ENCODE peak calls at places on chromosomes 11 and 22, in ten cellular contexts. P is right lobe of liver; M is HFFc6; Q is esophagus squamous epithelium; R is GM13976; X is IMR-90; I is stimulated activated naive CD8-positive, alpha-beta T cell treated with anti-CD3 and anti-CD28 coated beads, Interleukin-15, Interleukin-2, amounts not matched to agents 100 U/mL and 50 U/mL, for 24 hours; L is Panc1; K is epithelial cell of prostate; V is NCI-H748 treated with DMSO at 0.1 percent for 48 hours. A is an unnamed sample.

GRCh38 chr22:25048659-25049657 is 96.4 kb downstream of the KIAA1671 start:
- DNase-seq in P (peak), M (no peak), Q (no peak), R (peak), X (peak), I (peak), L (peak), K (no peak), V (peak), A (peak)

GRCh38 chr11:73236205-73236765 is 18.2 kb downstream of the P2RY2 start:
- DNase-seq in P (peak), M (no peak), Q (no peak), R (no peak), X (no peak), I (no peak), L (no peak), K (no peak), V (no peak), A (no peak)

GRCh38 chr22:35509451-35509850 is 31.2 kb upstream of the RASD2 start:
- DNase-seq in P (no peak), M (no peak), Q (no peak), R (no peak), X (no peak), I (no peak), L (no peak), K (no peak), V (no peak), A (no peak)

GRCh38 chr22:36921309-36922096 is 8.1 kb downstream of the CSF2RB start:
- DNase-seq in P (no peak), M (no peak), Q (no peak), R (peak), X (no peak), I (no peak), L (no peak), K (no peak), V (no peak), A (peak)

GRCh38 chr22:48845356-48845936 is 982.2 kb downstream of the BRD1 start:
- DNase-seq in P (no peak), M (no peak), Q (no peak), R (no peak), X (no peak), I (no peak), L (no peak), K (no peak), V (peak), A (no peak)

GRCh38 chr11:8346157-8346755 is 82.6 kb upstream of the LMO1 start:
- DNase-seq in P (no peak), M (no peak), Q (no peak), R (no peak), X (no peak), I (no peak), L (no peak), K (no peak), V (no peak), A (no peak)

GRCh38 chr11:121033635-121034034 is 9.7 kb downstream of the TBCEL start:
- DNase-seq in P (no peak), M (no peak), Q (no peak), R (no peak), X (no peak), I (no peak), L (no peak), K (no peak), V (no peak), A (no peak)

GRCh38 chr11:65786786-65787636 is at the start of gene OVOL1:
- DNase-seq in P (no peak), M (no peak), Q (no peak), R (no peak), X (no peak), I (no peak), L (no peak), K (no peak), V (peak), A (peak)

GRCh38 chr22:41946360-41947180 is at the start of gene CENPM:
- DNase-seq in P (peak), M (peak), Q (peak), R (peak), X (peak), I (peak), L (peak), K (peak), V (peak), A (peak)

GRCh38 chr11:95575517-95575916 is 214.1 kb downstream of the FAM76B start:
- DNase-seq in P (no peak), M (no peak), Q (no peak), R (no peak), X (no peak), I (no peak), L (no peak), K (no peak), V (no peak), A (no peak)